ENCODE peak calls at places on chromosomes 3 and 15, in four cellular contexts. One of them, this sample, is unnamed.

GRCh38 chr15:90451215-90451850 is 63.3 kb downstream of the IQGAP1 start:
- DNase-seq in H1: peak
- DNase-seq in HepG2: no peak
- DNase-seq in K562: no peak
- DNase-seq in this sample: no peak

GRCh38 chr15:51830279-51830806 is 890 bp downstream of the TMOD3 start:
- DNase-seq in H1: no peak
- DNase-seq in HepG2: no peak
- DNase-seq in K562: no peak
- DNase-seq in this sample: no peak

GRCh38 chr3:42425736-42426407 is 15.5 kb upstream of the LYZL4 start:
- DNase-seq in H1: no peak
- DNase-seq in HepG2: no peak
- DNase-seq in K562: no peak
- DNase-seq in this sample: no peak

GRCh38 chr15:66780172-66780972 is 78.3 kb downstream of the SMAD6 start:
- DNase-seq in H1: no peak
- DNase-seq in HepG2: no peak
- DNase-seq in K562: no peak
- DNase-seq in this sample: peak

GRCh38 chr3:13111173-13111873 is 38.1 kb upstream of the IQSEC1 start:
- DNase-seq in H1: no peak
- DNase-seq in HepG2: no peak
- DNase-seq in K562: no peak
- DNase-seq in this sample: no peak

GRCh38 chr3:80263260-80263659 is 495.5 kb upstream of the ROBO1 start:
- DNase-seq in H1: no peak
- DNase-seq in HepG2: no peak
- DNase-seq in K562: no peak
- DNase-seq in this sample: no peak

GRCh38 chr15:99174567-99174966 is 69.7 kb downstream of the SYNM start:
- DNase-seq in H1: no peak
- DNase-seq in HepG2: no peak
- DNase-seq in K562: no peak
- DNase-seq in this sample: no peak

GRCh38 chr15:62711691-62712454 is 330.7 kb upstream of the TPM1 start:
- DNase-seq in H1: no peak
- DNase-seq in HepG2: no peak
- DNase-seq in K562: no peak
- DNase-seq in this sample: no peak

GRCh38 chr3:113097821-113098516 is 107.2 kb downstream of the GTPBP8 start:
- DNase-seq in H1: no peak
- DNase-seq in HepG2: peak
- DNase-seq in K562: no peak
- DNase-seq in this sample: peak

GRCh38 chr3:30502742-30503073 is 103.7 kb upstream of the TGFBR2 start:
- DNase-seq in H1: no peak
- DNase-seq in HepG2: no peak
- DNase-seq in K562: no peak
- DNase-seq in this sample: no peak

GRCh38 chr3:8813411-8813810 is 44.0 kb upstream of the OXTR start:
- DNase-seq in H1: no peak
- DNase-seq in HepG2: no peak
- DNase-seq in K562: no peak
- DNase-seq in this sample: no peak

GRCh38 chr3:105791919-105792786 is 76.7 kb downstream of the CBLB start:
- DNase-seq in H1: no peak
- DNase-seq in HepG2: peak
- DNase-seq in K562: no peak
- DNase-seq in this sample: peak

GRCh38 chr3:112579232-112579631 is 17.4 kb downstream of the SLC35A5 start:
- DNase-seq in H1: no peak
- DNase-seq in HepG2: no peak
- DNase-seq in K562: no peak
- DNase-seq in this sample: no peak

GRCh38 chr15:44541282-44541958 is 4.5 kb downstream of the EIF3J start:
- DNase-seq in H1: no peak
- DNase-seq in HepG2: peak
- DNase-seq in K562: no peak
- DNase-seq in this sample: peak

GRCh38 chr3:126342991-126343661 is 14.1 kb downstream of the KLF15 start:
- DNase-seq in H1: no peak
- DNase-seq in HepG2: peak
- DNase-seq in K562: peak
- DNase-seq in this sample: no peak

GRCh38 chr3:143309622-143310190 is 190.1 kb downstream of the CHST2 start:
- DNase-seq in H1: no peak
- DNase-seq in HepG2: no peak
- DNase-seq in K562: no peak
- DNase-seq in this sample: no peak

GRCh38 chr15:74006774-74007639 is 12.5 kb downstream of the PML start:
- DNase-seq in H1: no peak
- DNase-seq in HepG2: no peak
- DNase-seq in K562: no peak
- DNase-seq in this sample: no peak

GRCh38 chr3:141784096-141784495 is 20.9 kb downstream of the GRK7 start:
- DNase-seq in H1: no peak
- DNase-seq in HepG2: no peak
- DNase-seq in K562: no peak
- DNase-seq in this sample: no peak

GRCh38 chr15:39230205-39230916 is 350.5 kb upstream of the THBS1 start:
- DNase-seq in H1: no peak
- DNase-seq in HepG2: no peak
- DNase-seq in K562: no peak
- DNase-seq in this sample: no peak

GRCh38 chr3:69604735-69605435 is 134.4 kb upstream of the MITF start:
- DNase-seq in H1: no peak
- DNase-seq in HepG2: no peak
- DNase-seq in K562: no peak
- DNase-seq in this sample: no peak

GRCh38 chr15:101170568-101171350 is 81.1 kb downstream of the CHSY1 start:
- DNase-seq in H1: no peak
- DNase-seq in HepG2: no peak
- DNase-seq in K562: no peak
- DNase-seq in this sample: no peak

GRCh38 chr15:89556413-89557262 is 18.6 kb upstream of the TICRR start:
- DNase-seq in H1: peak
- DNase-seq in HepG2: peak
- DNase-seq in K562: peak
- DNase-seq in this sample: peak

GRCh38 chr15:65068436-65068835 is 645 bp upstream of the RASL12 start:
- DNase-seq in H1: no peak
- DNase-seq in HepG2: no peak
- DNase-seq in K562: no peak
- DNase-seq in this sample: no peak
- TF ChIP-seq RNF2 in H1: no peak
- TF ChIP-seq RNF2 in HepG2: no peak
- TF ChIP-seq RNF2 in K562: no peak
- TF ChIP-seq RNF2 in this sample: no peak

GRCh38 chr3:45124379-45124778 is 21.8 kb downstream of the CDCP1 start:
- DNase-seq in H1: no peak
- DNase-seq in HepG2: no peak
- DNase-seq in K562: no peak
- DNase-seq in this sample: peak

GRCh38 chr3:45124956-45125355 is 21.2 kb downstream of the CDCP1 start:
- DNase-seq in H1: no peak
- DNase-seq in HepG2: no peak
- DNase-seq in K562: no peak
- DNase-seq in this sample: no peak

GRCh38 chr3:45125550-45126026 is 20.6 kb downstream of the CDCP1 start:
- DNase-seq in H1: no peak
- DNase-seq in HepG2: no peak
- DNase-seq in K562: no peak
- DNase-seq in this sample: no peak

GRCh38 chr3:45127130-45127822 is 18.9 kb downstream of the CDCP1 start:
- DNase-seq in H1: no peak
- DNase-seq in HepG2: no peak
- DNase-seq in K562: no peak
- DNase-seq in this sample: no peak

GRCh38 chr3:45126730-45127129 is 19.4 kb downstream of the CDCP1 start:
- DNase-seq in H1: no peak
- DNase-seq in HepG2: no peak
- DNase-seq in K562: no peak
- DNase-seq in this sample: no peak
- TF ChIP-seq RNF2 in H1: no peak
- TF ChIP-seq RNF2 in HepG2: no peak
- TF ChIP-seq RNF2 in K562: no peak
- TF ChIP-seq RNF2 in this sample: no peak

GRCh38 chr3:24734019-24734418 is 239.4 kb upstream of the THRB start:
- DNase-seq in H1: no peak
- DNase-seq in HepG2: no peak
- DNase-seq in K562: no peak
- DNase-seq in this sample: no peak
- TF ChIP-seq RNF2 in H1: no peak
- TF ChIP-seq RNF2 in HepG2: no peak
- TF ChIP-seq RNF2 in K562: no peak
- TF ChIP-seq RNF2 in this sample: no peak

GRCh38 chr15:93038064-93038705 is 50.8 kb downstream of the RGMA start:
- DNase-seq in H1: no peak
- DNase-seq in HepG2: no peak
- DNase-seq in K562: no peak
- DNase-seq in this sample: no peak

GRCh38 chr15:93035953-93036810 is 52.8 kb downstream of the RGMA start:
- DNase-seq in H1: no peak
- DNase-seq in HepG2: peak
- DNase-seq in K562: peak
- DNase-seq in this sample: peak

GRCh38 chr15:93036922-93037321 is 52.1 kb downstream of the RGMA start:
- DNase-seq in H1: no peak
- DNase-seq in HepG2: no peak
- DNase-seq in K562: no peak
- DNase-seq in this sample: no peak

GRCh38 chr15:93035092-93035915 is 53.7 kb downstream of the RGMA start:
- DNase-seq in H1: no peak
- DNase-seq in HepG2: no peak
- DNase-seq in K562: no peak
- DNase-seq in this sample: no peak

GRCh38 chr15:93037341-93038063 is 51.5 kb downstream of the RGMA start:
- DNase-seq in H1: no peak
- DNase-seq in HepG2: no peak
- DNase-seq in K562: no peak
- DNase-seq in this sample: no peak
- TF ChIP-seq RNF2 in H1: no peak
- TF ChIP-seq RNF2 in HepG2: no peak
- TF ChIP-seq RNF2 in K562: no peak
- TF ChIP-seq RNF2 in this sample: no peak

DNA sequence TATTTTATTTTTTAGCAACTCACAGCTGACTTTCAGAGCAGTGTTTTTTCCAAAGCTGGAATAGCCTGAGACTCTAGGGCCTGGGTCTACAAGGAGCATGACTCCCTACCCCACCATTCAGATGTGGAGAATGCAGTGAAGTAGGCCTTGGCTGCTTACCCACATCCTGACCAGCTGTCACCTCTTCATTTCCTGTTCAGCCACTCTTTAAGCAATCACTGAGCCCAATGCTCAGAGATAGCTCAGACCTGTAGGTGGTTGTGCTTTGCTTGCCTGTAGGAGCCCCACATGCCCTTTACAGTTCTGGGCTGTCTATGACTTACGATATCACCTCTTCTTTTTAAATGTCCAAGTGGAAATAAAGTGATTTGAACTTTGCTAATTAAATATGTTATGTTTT is 148.1 kb downstream of the NEK11 start:
- DNase-seq in H1: no peak
- DNase-seq in HepG2: no peak
- DNase-seq in K562: no peak
- DNase-seq in this sample: no peak
- TF ChIP-seq RNF2 in H1: no peak
- TF ChIP-seq RNF2 in HepG2: no peak
- TF ChIP-seq RNF2 in K562: no peak
- TF ChIP-seq RNF2 in this sample: no peak

GRCh38 chr15:70339551-70340517 is 242.1 kb upstream of the TLE3 start:
- DNase-seq in H1: no peak
- DNase-seq in HepG2: no peak
- DNase-seq in K562: no peak
- DNase-seq in this sample: no peak
- TF ChIP-seq RNF2 in H1: no peak
- TF ChIP-seq RNF2 in HepG2: no peak
- TF ChIP-seq RNF2 in K562: no peak
- TF ChIP-seq RNF2 in this sample: no peak

DNA sequence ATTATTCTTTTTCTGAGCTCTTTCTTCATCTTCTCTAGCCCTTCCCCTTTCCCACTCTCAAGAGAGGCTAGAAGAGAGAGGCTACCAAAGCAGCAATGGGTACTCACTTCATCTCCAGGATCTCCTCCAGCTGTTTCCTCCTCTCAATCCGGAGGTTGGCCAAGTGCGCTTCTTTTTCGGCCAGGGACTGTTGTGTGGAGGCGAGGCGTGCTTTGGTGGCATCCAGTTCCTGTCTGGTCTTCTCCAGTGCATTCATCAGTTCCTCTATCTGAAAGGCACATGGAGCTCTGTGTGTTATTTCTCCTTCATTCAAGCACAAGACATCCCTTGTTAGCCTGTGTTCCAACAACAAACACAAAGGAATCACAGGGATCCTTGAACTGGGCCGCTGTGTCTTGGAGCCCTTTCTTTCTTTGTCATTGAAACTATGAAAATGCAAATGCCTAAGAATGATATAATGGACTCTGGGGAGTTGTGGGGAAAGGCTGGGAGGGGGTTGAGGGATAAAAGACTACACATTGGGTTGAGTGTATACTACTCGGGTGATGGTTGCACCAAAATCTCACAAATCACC is 401.3 kb upstream of the WNT5A start:
- DNase-seq in H1: no peak
- DNase-seq in HepG2: no peak
- DNase-seq in K562: no peak
- DNase-seq in this sample: no peak
- TF ChIP-seq RNF2 in H1: no peak
- TF ChIP-seq RNF2 in HepG2: no peak
- TF ChIP-seq RNF2 in K562: no peak
- TF ChIP-seq RNF2 in this sample: no peak

GRCh38 chr3:55873523-55874254 is 386.6 kb upstream of the WNT5A start:
- DNase-seq in H1: no peak
- DNase-seq in HepG2: peak
- DNase-seq in K562: no peak
- DNase-seq in this sample: no peak

GRCh38 chr3:55879901-55880331 is 392.8 kb upstream of the WNT5A start:
- DNase-seq in H1: no peak
- DNase-seq in HepG2: no peak
- DNase-seq in K562: no peak
- DNase-seq in this sample: no peak

GRCh38 chr3:55877703-55878102 is 390.6 kb upstream of the WNT5A start:
- DNase-seq in H1: no peak
- DNase-seq in HepG2: no peak
- DNase-seq in K562: no peak
- DNase-seq in this sample: no peak

GRCh38 chr3:55870576-55870975 is 383.5 kb upstream of the WNT5A start:
- DNase-seq in H1: no peak
- DNase-seq in HepG2: no peak
- DNase-seq in K562: no peak
- DNase-seq in this sample: no peak

GRCh38 chr3:55875137-55875536 is 388.0 kb upstream of the WNT5A start:
- DNase-seq in H1: no peak
- DNase-seq in HepG2: no peak
- DNase-seq in K562: no peak
- DNase-seq in this sample: no peak
- TF ChIP-seq RNF2 in H1: no peak
- TF ChIP-seq RNF2 in HepG2: no peak
- TF ChIP-seq RNF2 in K562: no peak
- TF ChIP-seq RNF2 in this sample: no peak

This sample was measured in A549.